ENCODE peak calls at places on chromosomes 11 and 22, in seven cellular contexts. B is heart left ventricle, Y is gastrocnemius medialis, G is brain microvascular endothelial cell, C is AG10803, X is tibial artery, F is HFF-Myc. W is an unnamed sample.

GRCh38 chr11:121129362-121130340 is 28.6 kb downstream of the TECTA start:
- DNase-seq in G (no peak), B (no peak), F (no peak), Y (no peak), C (no peak), X (no peak), W (no peak)

GRCh38 chr11:116930177-116930576 is 92.8 kb upstream of the APOA1 start:
- DNase-seq in B (no peak), F (no peak), C (peak), X (no peak), Y (no peak), G (peak), W (peak)

GRCh38 chr22:29750559-29750958 is 16.2 kb downstream of the ZMAT5 start:
- DNase-seq in G (no peak), B (no peak), F (no peak), C (no peak), Y (no peak), X (no peak), W (no peak)

GRCh38 chr11:12508151-12508740 is 130.9 kb downstream of the PARVA start:
- DNase-seq in B (no peak), X (no peak), Y (peak), F (peak), G (peak), C (peak), W (peak)

GRCh38 chr11:90798769-90799168 is 575.9 kb upstream of the CHORDC1 start:
- DNase-seq in F (no peak), G (no peak), C (no peak), Y (no peak), B (no peak), X (no peak), W (no peak)

GRCh38 chr11:112025682-112026081 is 474 bp downstream of the DLAT start:
- DNase-seq in C (peak), Y (no peak), G (no peak), X (no peak), F (no peak), B (no peak), W (no peak)

GRCh38 chr11:32005786-32006406 is 85.0 kb upstream of the RCN1 start:
- DNase-seq in F (peak), Y (no peak), C (peak), G (no peak), X (no peak), B (no peak), W (peak)

GRCh38 chr22:16962501-16962900 is 45.5 kb downstream of the GAB4 start:
- DNase-seq in F (no peak), B (no peak), Y (no peak), C (no peak), X (no peak), G (no peak), W (no peak)

GRCh38 chr11:70528794-70529580 is 130.7 kb downstream of the CTTN start:
- DNase-seq in X (no peak), C (no peak), G (no peak), B (peak), Y (no peak), F (no peak), W (no peak)

GRCh38 chr11:107699371-107700348 is 12.2 kb downstream of the SLN start:
- DNase-seq in C (no peak), B (no peak), F (no peak), Y (no peak), G (no peak), X (no peak), W (no peak)

GRCh38 chr11:28727254-28727653 is 619.1 kb downstream of the METTL15 start:
- DNase-seq in X (no peak), G (no peak), F (no peak), C (peak), Y (no peak), B (no peak), W (no peak)

GRCh38 chr11:63427971-63428508 is 58.5 kb downstream of the SLC22A9 start:
- DNase-seq in C (no peak), F (no peak), Y (no peak), G (no peak), B (no peak), X (no peak), W (no peak)

DNA sequence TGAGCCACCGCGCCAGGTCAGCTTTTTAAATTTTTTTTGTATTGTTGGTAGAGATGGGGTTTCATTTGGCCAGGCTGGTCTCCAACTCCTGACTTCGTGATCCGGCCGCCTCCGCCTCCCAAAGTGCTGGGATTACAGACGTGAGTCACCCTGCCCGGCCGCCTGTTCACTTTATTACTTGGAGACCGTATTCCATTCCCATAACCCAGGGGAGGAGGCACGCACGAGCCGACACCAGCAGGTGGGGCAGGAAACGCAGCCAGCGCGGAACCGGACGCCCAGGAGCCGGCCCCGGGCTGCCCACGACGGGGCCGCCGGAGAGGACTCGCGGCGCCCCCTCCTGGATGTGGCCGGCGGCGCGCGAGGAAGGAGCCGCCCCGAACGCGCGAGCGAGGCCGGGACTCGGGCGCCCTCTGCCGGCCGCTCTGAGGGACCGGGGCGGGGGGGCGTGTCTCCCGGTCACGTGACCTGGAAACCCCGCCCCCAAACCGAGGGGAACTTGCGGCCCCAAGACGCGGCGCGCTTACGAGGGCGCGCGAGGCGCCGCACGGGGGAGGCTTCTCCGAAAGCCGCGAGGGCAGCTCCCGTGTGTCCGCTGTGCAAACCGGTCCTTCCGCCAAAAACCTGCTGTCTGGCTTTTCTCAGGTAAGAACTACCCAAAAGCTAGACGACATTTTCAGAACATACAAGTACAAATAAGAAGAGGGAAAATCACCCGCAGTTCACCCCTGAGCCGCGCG is 11.6 kb upstream of the RNH1 start:
- DNase-seq in G (peak), Y (peak), F (peak), C (peak), X (peak), B (peak), W (peak)
- TF ChIP-seq CTCF in G (peak), Y (peak), F (peak), C (peak), X (peak), B (peak), W (peak)

DNA sequence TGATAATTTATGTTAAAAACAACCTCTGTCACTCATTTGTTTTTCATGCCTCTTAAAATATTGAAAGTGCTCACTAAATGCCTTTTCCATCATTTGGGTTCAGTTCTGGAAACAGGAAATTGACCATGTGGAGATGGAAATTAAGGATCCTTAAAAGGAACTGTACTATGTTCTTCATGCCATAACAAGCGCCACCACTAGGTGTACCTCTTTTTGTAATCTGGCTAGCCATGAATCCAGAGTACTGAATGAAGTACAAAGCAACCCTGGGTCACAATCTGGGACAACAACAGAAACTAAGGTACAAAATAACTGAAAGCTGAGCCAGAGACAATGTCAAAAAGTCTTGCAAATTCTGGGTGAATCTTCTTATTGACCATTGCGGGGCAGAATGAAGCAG is 559.1 kb downstream of the FAM181B start:
- DNase-seq in X (no peak), B (no peak), G (peak), F (no peak), Y (no peak), C (no peak), W (no peak)
- TF ChIP-seq CTCF in X (no peak), B (no peak), G (peak), F (no peak), Y (no peak), C (no peak), W (peak)

DNA sequence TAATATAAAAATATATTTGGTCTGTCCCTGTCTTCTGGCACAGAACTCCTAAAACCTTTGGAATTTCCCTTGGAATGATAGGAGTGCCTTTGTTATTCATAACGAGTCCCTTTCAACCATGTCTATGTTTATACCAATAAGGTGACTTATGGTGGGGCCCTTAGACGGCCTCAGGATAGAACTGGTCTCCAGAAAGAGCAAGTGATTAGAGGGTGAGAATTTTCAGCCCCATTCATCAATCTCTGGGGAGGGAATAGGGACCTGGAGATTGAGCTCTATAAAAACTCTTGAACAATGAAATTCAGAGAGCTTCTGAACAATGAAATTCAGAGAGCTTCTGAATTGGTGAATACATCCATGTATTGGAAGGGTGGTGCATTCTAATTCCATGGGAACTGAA is 18.4 kb upstream of the PICALM start:
- DNase-seq in X (no peak), F (no peak), Y (no peak), G (no peak), B (no peak), C (no peak), W (no peak)
- TF ChIP-seq CTCF in X (no peak), F (no peak), Y (no peak), G (no peak), B (no peak), C (no peak), W (no peak)

GRCh38 chr11:68855205-68855978 is 13.7 kb upstream of the CPT1A start:
- DNase-seq in C (peak), Y (peak), X (peak), B (peak), F (no peak), G (no peak), W (no peak)
- TF ChIP-seq CTCF in C (peak), Y (no peak), X (peak), B (no peak), F (no peak), G (no peak), W (peak)

DNA sequence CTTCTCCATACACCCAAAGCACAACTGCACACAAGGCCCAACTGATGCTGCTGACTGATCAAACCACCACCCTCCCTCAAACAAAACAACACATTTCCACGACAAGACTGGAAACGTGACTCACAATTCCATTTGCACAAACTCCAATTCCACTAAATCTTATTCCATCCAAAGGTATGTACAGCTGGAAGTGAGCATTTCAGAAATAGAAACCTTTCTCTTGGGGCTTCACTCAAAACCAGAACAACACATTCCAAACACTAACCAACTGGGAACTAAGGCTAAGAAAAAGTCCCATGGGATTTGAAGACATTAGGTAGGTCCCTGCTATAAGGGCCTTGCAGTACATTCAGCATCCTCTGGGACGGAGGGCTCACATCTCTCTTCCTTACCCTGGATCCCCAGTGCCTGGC is 19.6 kb downstream of the MORC2 start:
- DNase-seq in B (no peak), C (peak), F (no peak), Y (no peak), G (no peak), X (no peak), W (no peak)
- TF ChIP-seq CTCF in B (no peak), C (peak), F (no peak), Y (no peak), G (peak), X (no peak), W (no peak)

GRCh38 chr11:96472085-96472484 is 82.3 kb downstream of the JRKL start:
- DNase-seq in B (no peak), G (no peak), C (no peak), X (no peak), F (no peak), Y (no peak), W (no peak)
- TF ChIP-seq CTCF in B (no peak), G (no peak), C (no peak), X (no peak), F (no peak), Y (no peak), W (no peak)

GRCh38 chr22:31128156-31128555 is 5.4 kb downstream of the INPP5J start:
- DNase-seq in Y (no peak), G (no peak), F (no peak), X (no peak), B (no peak), C (no peak), W (no peak)
- TF ChIP-seq CTCF in Y (no peak), G (no peak), F (no peak), X (no peak), B (no peak), C (no peak), W (no peak)

GRCh38 chr11:110772863-110773262 is 60.6 kb upstream of the ARHGAP20 start:
- DNase-seq in B (no peak), Y (no peak), G (no peak), C (no peak), F (no peak), X (no peak), W (no peak)
- TF ChIP-seq CTCF in B (no peak), Y (no peak), G (no peak), C (no peak), F (no peak), X (no peak), W (no peak)

GRCh38 chr11:84390441-84391078 is 1104.4 kb upstream of the CCDC90B start:
- DNase-seq in X (no peak), C (no peak), F (no peak), G (no peak), Y (no peak), B (no peak), W (no peak)
- TF ChIP-seq CTCF in X (no peak), C (no peak), F (no peak), G (peak), Y (no peak), B (no peak), W (peak)

GRCh38 chr22:37931893-37932389 is 21.5 kb downstream of the C22orf23 start:
- DNase-seq in Y (no peak), G (no peak), X (no peak), C (no peak), F (no peak), B (no peak), W (no peak)

GRCh38 chr22:37930952-37931440 is 22.4 kb downstream of the C22orf23 start:
- DNase-seq in F (no peak), Y (no peak), X (no peak), C (no peak), G (no peak), B (no peak), W (no peak)

GRCh38 chr22:37929390-37929789 is 23.3 kb downstream of the MICALL1 start:
- DNase-seq in C (no peak), F (no peak), G (no peak), Y (no peak), B (no peak), X (no peak), W (no peak)

GRCh38 chr22:37932401-37932800 is 21.0 kb downstream of the C22orf23 start:
- DNase-seq in B (no peak), F (no peak), X (no peak), Y (no peak), G (no peak), C (no peak), W (no peak)

DNA sequence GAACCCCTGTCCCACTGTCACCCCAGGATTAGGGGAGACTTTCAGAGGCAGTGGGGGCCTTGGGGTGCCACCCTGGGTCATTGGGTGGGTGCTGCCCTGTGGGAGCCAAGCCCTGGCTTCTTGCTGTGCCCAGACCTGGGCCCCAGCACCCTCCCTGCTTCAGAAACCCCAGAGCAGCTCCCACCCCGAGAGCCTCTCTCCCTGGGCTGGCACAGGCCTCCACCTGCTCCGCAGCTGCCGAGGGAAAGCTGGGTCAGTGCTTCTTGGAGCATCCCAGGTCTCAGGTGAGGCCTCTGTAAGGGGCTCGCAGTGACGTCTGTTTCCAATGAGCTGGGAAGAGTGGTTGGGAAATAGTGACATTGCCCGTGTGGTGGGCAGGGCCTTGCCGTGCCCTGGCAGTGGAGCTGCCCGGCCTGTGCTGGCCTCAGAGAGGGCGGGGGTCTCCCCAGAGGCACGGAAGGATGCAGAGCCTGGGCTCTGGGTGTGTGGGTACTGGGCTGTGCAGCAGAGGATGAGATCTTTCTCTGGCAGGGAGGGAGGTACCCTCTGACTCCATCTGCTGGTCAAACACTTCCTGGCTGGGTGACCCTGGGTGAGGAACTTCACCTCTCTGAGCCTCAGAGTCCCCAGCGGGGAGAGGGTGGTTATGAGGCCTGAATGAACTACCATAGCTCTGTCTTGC is 23.0 kb downstream of the C22orf23 start:
- DNase-seq in G (no peak), Y (no peak), F (no peak), X (no peak), B (no peak), C (peak), W (no peak)
- TF ChIP-seq CTCF in G (peak), Y (no peak), F (peak), X (peak), B (peak), C (peak), W (peak)

W was measured in astrocyte of the cerebellum.